ENCODE peak calls at places on chromosomes 2 and 18, in six cellular contexts. H, U, P, D, G and B are unnamed samples.
A peak's percentile ranks its signal among the peaks of the same experiment; 100 is the strongest.

GRCh38 chr2:156704132-156704531 is 268.0 kb downstream of the GPD2 start:
- DNase-seq in G (no peak), P (no peak), H (no peak), U (no peak), D (no peak), B (no peak)

GRCh38 chr2:20507166-20507692 is 60.4 kb downstream of the RHOB start:
- DNase-seq in P (peak; percentile 92), D (no peak), H (peak; percentile 37), G (no peak), U (no peak), B (no peak)

GRCh38 chr2:9832586-9832985 is 10.7 kb upstream of the TAF1B start:
- DNase-seq in H (no peak), U (no peak), G (no peak), D (no peak), P (no peak), B (no peak)

GRCh38 chr2:147390475-147390874 is 454.4 kb upstream of the ACVR2A start:
- DNase-seq in U (no peak), H (no peak), D (no peak), G (no peak), P (no peak), B (no peak)

GRCh38 chr2:34003795-34004194 is 404.7 kb upstream of the FAM98A start:
- DNase-seq in H (no peak), D (no peak), U (no peak), G (no peak), P (no peak), B (peak; percentile 14)

GRCh38 chr2:133346654-133347053 is 221.6 kb downstream of the NCKAP5 start:
- DNase-seq in G (no peak), P (no peak), H (peak; percentile 58), D (no peak), U (no peak), B (no peak)

GRCh38 chr2:36589230-36589630 is 8.7 kb downstream of the FEZ2 start:
- DNase-seq in U (no peak), G (no peak), H (no peak), D (no peak), P (no peak), B (no peak)

GRCh38 chr2:235939471-235939870 is 228.7 kb downstream of the GBX2 start:
- DNase-seq in U (no peak), D (no peak), H (no peak), P (no peak), G (no peak), B (no peak)

GRCh38 chr18:10376735-10377134 is 77.7 kb upstream of the APCDD1 start:
- DNase-seq in G (no peak), D (no peak), U (no peak), H (no peak), P (no peak), B (no peak)

GRCh38 chr2:214960677-214961076 is 151.2 kb upstream of the BARD1 start:
- DNase-seq in H (peak; percentile 42), P (peak; percentile 26), G (no peak), U (no peak), D (peak; percentile 8), B (no peak)

GRCh38 chr2:102975996-102976636 is 214.3 kb downstream of the TMEM182 start:
- DNase-seq in G (peak; percentile 16), P (peak; percentile 77), D (peak; percentile 84), H (peak; percentile 60), U (peak; percentile 41), B (peak; percentile 83)

GRCh38 chr2:222900354-222900753 is 39.5 kb downstream of the ACSL3 start:
- DNase-seq in D (no peak), U (no peak), P (no peak), G (no peak), H (peak; percentile 57), B (no peak)

DNA sequence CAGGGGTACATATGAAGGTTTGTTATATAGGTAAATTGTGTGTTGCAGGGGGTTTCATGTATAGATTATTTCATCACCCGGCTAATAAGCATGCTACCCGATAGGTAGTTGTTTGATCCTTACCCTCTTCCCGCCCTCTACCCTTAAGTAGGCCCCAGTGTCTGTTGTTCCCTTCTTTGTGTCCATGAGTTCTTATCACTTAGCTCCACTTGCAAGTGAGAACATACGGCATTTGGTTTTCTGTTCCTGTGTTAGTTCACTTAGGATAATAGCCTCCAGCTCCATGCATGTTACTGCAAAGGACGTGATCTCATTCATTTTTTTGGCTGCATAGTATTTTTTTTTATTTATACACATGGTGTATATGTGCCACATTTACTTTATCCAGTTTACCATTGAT is 34.2 kb upstream of the ELAC1 start:
- DNase-seq in G (no peak), H (no peak), D (no peak), P (no peak), U (no peak), B (no peak)
- H3K36me3 ChIP-seq in G (no peaks in the 10 kb centered on the region), H (no peaks in the 10 kb centered on the region), D (peaks cover 9% of the 10 kb centered on the region), P (peaks cover 3% of the 10 kb centered on the region), U (peaks cover 28% of the 10 kb centered on the region), B (no peaks in the 10 kb centered on the region)

DNA sequence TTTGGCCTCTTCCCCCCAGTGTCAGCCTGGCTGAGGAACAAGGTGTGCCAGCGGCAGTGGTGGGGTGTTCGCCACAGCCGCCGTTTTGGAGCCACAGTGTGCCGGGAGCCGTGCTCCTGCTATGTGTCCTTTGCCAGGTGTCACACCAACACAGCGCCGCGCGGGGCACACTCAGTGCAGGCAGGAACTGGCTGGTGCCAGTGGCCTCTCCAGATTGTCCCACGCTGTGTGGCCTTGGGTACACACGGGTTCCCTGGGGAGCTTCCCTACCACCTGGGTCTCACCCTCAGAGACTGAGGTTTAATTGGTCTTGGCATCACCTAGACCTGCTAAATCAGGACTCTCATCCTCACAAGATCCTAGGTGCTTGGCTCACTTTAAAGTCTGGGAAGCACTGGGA is 171.6 kb downstream of the LDLRAD4 start:
- DNase-seq in D (no peak), H (no peak), G (no peak), P (no peak), U (no peak), B (no peak)
- TF ChIP-seq EZH2phosphoT487 in D (no peak), H (no peak), G (no peak), P (no peak), U (no peak), B (no peak)

DNA sequence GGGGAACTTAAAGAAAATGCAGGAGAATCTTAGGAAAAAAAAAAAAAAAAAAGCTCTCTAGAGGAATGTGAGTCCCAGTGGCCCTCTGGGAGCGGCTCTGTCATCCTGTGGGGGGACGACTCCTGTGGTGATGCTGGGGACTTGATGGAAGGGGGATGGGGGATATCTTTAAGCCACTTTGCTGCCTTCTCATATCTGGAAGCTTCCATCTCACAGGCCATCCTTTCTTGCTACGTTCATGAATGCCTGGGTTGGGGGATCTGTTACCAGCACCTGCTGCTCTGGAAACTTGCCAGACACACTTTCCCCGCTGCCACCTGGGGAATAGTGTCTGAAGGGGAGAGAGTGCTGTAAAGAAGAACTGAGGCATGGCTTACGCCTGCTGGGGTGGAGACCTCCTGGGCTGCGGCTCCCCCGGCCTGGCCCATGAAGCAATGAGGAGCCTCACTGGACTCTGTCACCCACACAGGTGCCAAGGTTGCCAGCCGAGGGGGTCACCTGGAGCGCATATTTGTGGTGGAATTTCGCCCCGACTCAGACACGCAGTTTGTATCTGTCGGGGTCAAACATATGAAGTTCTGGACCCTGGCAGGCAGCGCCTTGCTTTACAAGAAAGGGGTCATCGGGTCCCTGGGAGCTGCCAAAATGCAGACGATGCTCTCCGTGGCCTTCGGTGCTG is 92.8 kb downstream of the RTN4 start:
- DNase-seq in H (no peak), P (no peak), D (peak; percentile 71), G (no peak), U (no peak), B (peak; percentile 63)
- H3K36me3 ChIP-seq in H (no peaks in the 10 kb centered on the region), P (no peaks in the 10 kb centered on the region), D (no peaks in the 10 kb centered on the region), G (no peaks in the 10 kb centered on the region), U (peaks cover 4% of the 10 kb centered on the region), B (no peaks in the 10 kb centered on the region)

GRCh38 chr2:126638781-126639180 is 17.2 kb upstream of the GYPC start:
- DNase-seq in P (no peak), U (no peak), G (no peak), D (no peak), H (no peak), B (no peak)

GRCh38 chr2:126635281-126635680 is 20.7 kb upstream of the GYPC start:
- DNase-seq in G (no peak), U (no peak), H (no peak), D (no peak), P (no peak), B (no peak)

GRCh38 chr2:126639276-126639675 is 16.7 kb upstream of the GYPC start:
- DNase-seq in G (no peak), U (no peak), P (no peak), D (no peak), H (no peak), B (no peak)

GRCh38 chr2:126637393-126637792 is 18.6 kb upstream of the GYPC start:
- DNase-seq in U (no peak), H (no peak), P (no peak), G (no peak), D (no peak), B (no peak)

DNA sequence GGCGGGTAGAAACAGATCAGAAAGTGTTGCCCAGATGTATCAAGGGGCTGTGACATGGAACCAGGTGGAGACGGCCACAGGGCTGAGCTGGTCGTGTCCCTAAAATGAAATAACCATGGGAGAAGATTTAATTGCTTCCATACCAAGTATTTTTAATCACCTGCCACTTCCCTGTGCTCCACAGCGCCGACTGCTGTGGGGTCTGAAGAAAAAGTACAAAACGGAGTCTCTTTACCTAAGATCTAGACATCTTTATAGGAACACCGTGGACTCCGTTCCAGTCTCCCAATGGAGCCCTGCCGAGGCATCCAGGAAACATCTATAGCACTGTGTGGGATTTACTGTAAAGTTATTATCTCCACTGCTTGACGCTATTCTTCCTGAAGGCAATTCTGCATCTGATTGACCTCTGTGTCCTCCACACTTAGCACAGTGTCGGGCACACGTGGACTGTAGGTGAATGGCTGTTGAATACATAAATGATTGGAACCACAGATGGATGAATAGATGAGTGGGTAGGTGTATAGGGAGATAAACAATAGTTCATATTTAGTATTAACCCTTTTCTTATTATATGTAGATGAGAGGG is 21.6 kb upstream of the GYPC start:
- DNase-seq in D (peak; percentile 63), H (peak; percentile 33), G (peak; percentile 4), P (peak; percentile 24), U (no peak), B (peak; percentile 48)
- TF ChIP-seq EZH2phosphoT487 in D (no peak), H (no peak), G (no peak), P (no peak), U (no peak), B (no peak)

GRCh38 chr2:11208083-11208482 is 52.8 kb downstream of the SLC66A3 start:
- DNase-seq in G (no peak), D (no peak), H (no peak), P (no peak), U (no peak), B (no peak)
- H3K36me3 ChIP-seq in G (peaks cover 7% of the 10 kb centered on the region), D (no peaks in the 10 kb centered on the region), H (peaks cover 25% of the 10 kb centered on the region), P (no peaks in the 10 kb centered on the region), U (peaks cover 46% of the 10 kb centered on the region), B (peaks cover 6% of the 10 kb centered on the region)

DNA sequence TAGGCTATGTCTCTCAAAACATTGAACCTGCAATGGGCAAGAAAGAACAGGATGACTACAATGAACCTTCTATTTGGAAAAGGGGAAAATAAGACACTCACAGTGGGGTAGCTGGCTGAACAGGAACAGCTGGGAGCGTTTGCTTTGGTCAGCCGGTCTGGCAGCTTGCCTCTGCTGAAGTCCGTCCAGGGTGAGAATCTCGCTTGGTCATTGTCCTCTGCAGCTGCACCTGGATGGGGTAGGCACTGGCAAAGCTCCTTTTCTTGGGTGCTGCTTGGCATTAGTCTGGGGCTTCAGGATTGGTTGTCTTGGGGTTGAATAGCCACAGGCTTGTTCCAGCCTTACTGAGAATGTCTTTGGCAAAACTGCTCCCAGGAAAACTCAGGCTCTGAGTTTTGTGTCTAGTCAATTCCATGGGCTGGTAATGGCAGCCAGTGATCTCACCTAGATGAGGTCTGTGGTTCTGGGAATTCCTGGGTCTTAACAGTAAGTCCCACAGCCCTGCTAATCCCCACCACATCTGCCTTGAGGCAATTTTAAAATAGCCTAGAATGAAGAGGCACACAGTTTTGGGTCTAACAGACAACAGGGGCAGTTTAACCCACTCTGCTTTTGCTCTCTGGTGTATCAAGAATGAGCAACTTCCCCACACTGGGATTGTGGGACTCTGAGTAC is 13.4 kb downstream of the NEDD4L start:
- DNase-seq in U (no peak), P (no peak), D (no peak), G (no peak), H (no peak), B (no peak)
- TF ChIP-seq EZH2phosphoT487 in U (no peak), P (no peak), D (no peak), G (no peak), H (no peak), B (no peak)